ENCODE peak calls at places on chromosome 7, in ten cellular contexts. G, Y, Z, V, F, C, W, Q, R and O are unnamed samples.

GRCh38 chr7:108455833-108456677 is at the start of gene NRCAM:
- DNase-seq in Y (peak), G (no peak), W (peak), Z (no peak), R (peak), F (peak), Q (peak), V (peak), C (peak), O (peak)

GRCh38 chr7:46685051-46685450 is 764.0 kb upstream of the IGFBP3 start:
- DNase-seq in W (no peak), Z (no peak), Y (no peak), C (no peak), V (no peak), Q (no peak), F (no peak), R (no peak), G (no peak), O (no peak)

GRCh38 chr7:50589362-50589761 is 24.2 kb upstream of the DDC start:
- DNase-seq in Z (no peak), W (no peak), Q (no peak), Y (no peak), V (no peak), R (no peak), F (no peak), G (no peak), C (no peak), O (no peak)

GRCh38 chr7:67821116-67821515 is 824.5 kb downstream of the TYW1 start:
- DNase-seq in V (no peak), C (no peak), G (no peak), Y (no peak), Z (no peak), R (peak), W (no peak), F (no peak), Q (no peak), O (no peak)

GRCh38 chr7:123184271-123184670 is 15.5 kb downstream of the SLC13A1 start:
- DNase-seq in G (no peak), V (no peak), F (no peak), Z (no peak), C (no peak), W (no peak), R (no peak), Y (no peak), Q (no peak), O (no peak)

GRCh38 chr7:44210107-44210506 is 9.3 kb downstream of the YKT6 start:
- DNase-seq in C (peak), F (no peak), R (no peak), Y (no peak), W (no peak), V (no peak), G (no peak), Q (no peak), Z (no peak), O (no peak)

GRCh38 chr7:55363386-55364170 is 1.6 kb upstream of the LANCL2 start:
- DNase-seq in G (no peak), Q (no peak), Z (no peak), V (no peak), C (no peak), Y (no peak), F (no peak), W (no peak), R (no peak), O (no peak)

GRCh38 chr7:19772323-19772722 is 1.1 kb downstream of the TMEM196 start:
- DNase-seq in W (no peak), Z (no peak), C (no peak), V (no peak), F (no peak), G (no peak), Y (no peak), R (no peak), Q (no peak), O (no peak)

GRCh38 chr7:121195859-121196588 is 132.8 kb upstream of the WNT16 start:
- DNase-seq in Y (no peak), F (no peak), W (no peak), Z (no peak), V (no peak), G (no peak), C (no peak), Q (no peak), R (peak), O (no peak)

GRCh38 chr7:124349443-124349842 is 316.6 kb upstream of the TMEM229A start:
- DNase-seq in W (no peak), V (no peak), R (no peak), G (no peak), C (no peak), Y (no peak), Q (peak), F (no peak), Z (no peak), O (no peak)

GRCh38 chr7:45080958-45081669 is 7.7 kb downstream of the NACAD start:
- DNase-seq in G (peak), W (no peak), V (no peak), Q (no peak), Z (no peak), Y (no peak), F (no peak), C (peak), R (no peak), O (no peak)

GRCh38 chr7:4712371-4713182 is 30.5 kb downstream of the FOXK1 start:
- DNase-seq in Z (no peak), C (no peak), Y (peak), Q (no peak), V (peak), G (no peak), W (peak), R (peak), F (no peak), O (peak)

GRCh38 chr7:56028942-56029630 is 22.2 kb downstream of the PSPH start:
- DNase-seq in G (no peak), Y (no peak), W (peak), V (no peak), Q (no peak), R (peak), F (no peak), C (peak), Z (peak), O (no peak)

GRCh38 chr7:128863433-128863989 is 855 bp downstream of the ATP6V1F start:
- DNase-seq in Z (peak), F (no peak), W (peak), C (peak), G (no peak), Y (peak), R (peak), Q (peak), V (peak), O (peak)

GRCh38 chr7:66146701-66147100 is 32.1 kb downstream of the CRCP start:
- DNase-seq in G (no peak), W (no peak), F (no peak), Z (no peak), C (no peak), V (no peak), Q (no peak), Y (no peak), R (no peak), O (no peak)

GRCh38 chr7:27104244-27105149 is 2.0 kb upstream of the HOXA2 start:
- DNase-seq in R (peak), Z (no peak), Q (no peak), Y (no peak), V (no peak), G (no peak), W (no peak), F (no peak), C (no peak), O (no peak)

GRCh38 chr7:157348548-157348947 is 11.7 kb downstream of the DNAJB6 start:
- DNase-seq in Z (no peak), Q (no peak), C (no peak), W (no peak), Y (no peak), R (no peak), V (no peak), G (no peak), F (no peak), O (no peak)

GRCh38 chr7:28629216-28629848 is 217.0 kb downstream of the CREB5 start:
- DNase-seq in F (no peak), C (no peak), V (no peak), G (no peak), Y (no peak), Z (no peak), R (peak), Q (no peak), W (no peak), O (no peak)

GRCh38 chr7:130875265-130875741 is 141.3 kb upstream of the KLF14 start:
- DNase-seq in C (peak), G (no peak), Q (peak), Z (no peak), R (peak), F (peak), W (no peak), Y (peak), V (peak), O (peak)

GRCh38 chr7:80520199-80520598 is 8.3 kb upstream of the GNAT3 start:
- DNase-seq in Z (no peak), R (no peak), F (no peak), W (peak), Q (no peak), V (no peak), Y (no peak), G (no peak), C (no peak), O (no peak)

GRCh38 chr7:105462765-105463164 is 59.3 kb downstream of the PUS7 start:
- DNase-seq in W (no peak), Q (no peak), C (no peak), G (no peak), Z (no peak), F (no peak), Y (no peak), V (no peak), R (no peak), O (no peak)

GRCh38 chr7:44072364-44073231 is 7.2 kb upstream of the PGAM2 start:
- DNase-seq in C (peak), F (peak), V (peak), R (peak), Y (peak), Z (peak), W (peak), G (peak), Q (peak), O (peak)

GRCh38 chr7:55158541-55158940 is 139.7 kb downstream of the EGFR start:
- DNase-seq in C (no peak), Y (no peak), R (peak), Q (no peak), Z (no peak), W (peak), F (no peak), G (no peak), V (no peak), O (no peak)

GRCh38 chr7:1512781-1513656 is 8.8 kb upstream of the INTS1 start:
- DNase-seq in C (peak), Y (no peak), R (peak), G (peak), W (peak), Z (no peak), V (peak), F (peak), Q (peak), O (peak)

GRCh38 chr7:130385600-130386066 is 5.3 kb downstream of the CPA1 start:
- DNase-seq in W (no peak), V (no peak), Z (no peak), F (no peak), R (no peak), Y (no peak), C (no peak), Q (no peak), G (no peak), O (no peak)

GRCh38 chr7:79453266-79453557 is 255 bp downstream of the MAGI2 start:
- DNase-seq in Z (no peak), Y (no peak), G (no peak), R (no peak), C (no peak), W (no peak), V (peak), Q (no peak), F (no peak), O (peak)

GRCh38 chr7:40673285-40673684 is 538.5 kb downstream of the SUGCT start:
- DNase-seq in G (no peak), W (no peak), Y (no peak), Q (peak), F (no peak), Z (peak), V (no peak), R (peak), C (no peak), O (no peak)

GRCh38 chr7:116571037-116571436 is 46.2 kb downstream of the CAV1 start:
- DNase-seq in Z (no peak), R (peak), Q (peak), W (peak), Y (no peak), C (no peak), F (no peak), G (no peak), V (no peak), O (no peak)

GRCh38 chr7:18020138-18020715 is 7.4 kb downstream of the PRPS1L1 start:
- DNase-seq in G (no peak), Q (no peak), Y (no peak), F (no peak), R (peak), Z (no peak), V (no peak), C (no peak), W (no peak), O (no peak)

GRCh38 chr7:140176811-140177702 is at the start of gene KDM7A:
- DNase-seq in G (peak), V (peak), C (peak), Y (peak), Z (peak), W (peak), F (peak), Q (peak), R (peak), O (peak)

GRCh38 chr7:87218941-87219544 is 489 bp downstream of the TMEM243 start:
- DNase-seq in Y (peak), W (peak), C (no peak), Q (peak), G (peak), Z (no peak), F (peak), V (peak), R (peak), O (peak)

GRCh38 chr7:2659556-2660358 is 28.0 kb downstream of the TTYH3 start:
- DNase-seq in C (no peak), R (no peak), V (no peak), G (no peak), W (no peak), Y (no peak), Z (no peak), Q (no peak), F (no peak), O (no peak)

GRCh38 chr7:102318482-102318971 is 31.9 kb downstream of the SH2B2 start:
- DNase-seq in G (no peak), V (peak), W (peak), R (peak), Z (no peak), F (no peak), Q (peak), C (peak), Y (no peak), O (no peak)

GRCh38 chr7:156772725-156773124 is 120.3 kb downstream of the LMBR1 start:
- DNase-seq in V (no peak), G (no peak), F (no peak), Q (no peak), W (no peak), C (no peak), Y (no peak), R (no peak), Z (no peak), O (no peak)

DNA sequence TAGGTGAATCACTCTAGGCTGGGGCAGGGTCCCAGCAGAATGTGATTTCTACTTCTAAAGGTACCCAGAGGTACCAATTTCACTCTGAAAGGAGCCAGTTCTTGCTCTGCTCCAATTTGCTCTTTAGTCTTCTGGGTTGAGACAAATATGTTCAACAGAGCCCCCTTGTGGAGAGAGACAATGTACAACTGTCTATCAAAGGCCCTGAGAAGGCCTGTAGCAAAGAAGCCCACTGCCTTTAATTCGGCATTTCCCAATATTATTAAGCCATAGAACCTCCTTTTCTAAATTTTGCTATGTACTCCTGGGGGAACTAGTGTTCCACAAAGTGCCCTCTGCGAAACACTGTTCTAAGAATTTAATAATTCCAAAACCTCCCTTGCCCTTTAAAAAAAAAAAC is 161.0 kb upstream of the BMPER start:
- DNase-seq in W (no peak), V (no peak), Q (peak), C (no peak), R (no peak), F (no peak), G (no peak), Z (no peak), Y (no peak), O (peak)
- TF ChIP-seq CTCF in W (peak), V (peak), Q (peak), C (no peak), R (no peak), F (no peak), G (peak), Z (no peak), Y (peak), O (peak)

DNA sequence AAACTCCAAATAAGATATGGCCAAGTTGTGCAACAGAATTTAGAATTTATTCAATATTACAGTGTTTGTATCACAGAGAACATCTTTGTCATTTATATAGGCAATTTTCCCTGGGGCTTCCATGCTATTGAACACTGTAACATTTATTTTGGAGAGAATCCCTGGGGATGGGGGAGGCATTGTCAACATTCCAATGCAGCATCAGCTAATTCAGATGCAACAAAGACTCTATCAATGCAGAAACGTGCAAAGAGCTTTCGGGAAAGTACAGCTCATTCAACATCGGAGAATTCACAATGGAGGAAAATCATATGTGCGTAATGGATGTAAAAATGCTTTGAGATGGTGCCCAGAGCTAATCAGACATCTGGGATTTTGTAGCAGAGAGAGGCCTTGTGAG is 28.2 kb upstream of the FIS1 start:
- DNase-seq in G (no peak), W (no peak), Y (no peak), R (no peak), C (no peak), F (no peak), V (no peak), Q (no peak), Z (no peak), O (no peak)
- TF ChIP-seq CTCF in G (no peak), W (no peak), Y (no peak), R (no peak), C (no peak), F (no peak), V (no peak), Q (no peak), Z (no peak), O (no peak)

DNA sequence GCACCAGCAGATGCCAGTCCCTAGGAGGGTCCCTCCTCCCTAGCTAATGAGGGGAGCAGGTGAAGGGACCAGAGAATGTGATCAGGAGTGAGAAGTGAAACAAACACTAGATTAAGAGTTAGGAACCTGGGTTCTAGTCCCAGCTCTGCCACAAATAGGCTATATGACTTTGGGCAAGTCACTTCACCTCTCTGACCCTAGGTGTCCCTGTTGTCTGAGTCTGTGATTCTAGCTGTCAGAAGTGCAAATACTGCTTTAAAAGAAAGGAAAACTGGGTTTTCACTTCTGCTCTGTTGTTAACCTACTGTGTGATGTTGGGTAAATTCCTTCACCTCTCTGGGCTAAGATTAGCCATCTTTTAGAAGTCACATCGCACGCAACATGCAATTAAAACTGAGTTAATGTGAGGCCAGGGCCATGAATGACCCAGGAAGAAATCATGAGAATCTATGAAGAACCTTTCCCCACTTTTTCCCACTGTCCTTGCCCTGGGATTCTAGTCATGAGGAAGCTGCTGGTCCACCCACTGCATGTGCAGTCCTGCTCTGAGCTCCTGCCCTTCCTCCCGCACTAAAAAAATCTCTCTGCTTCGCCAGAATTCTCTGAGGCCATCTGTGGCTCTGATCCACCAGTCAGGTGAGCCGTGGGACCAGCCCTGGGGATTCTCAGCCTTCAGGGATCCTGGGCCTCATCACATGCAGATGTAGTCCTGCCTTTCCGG is 181.8 kb downstream of the PLXNA4 start:
- DNase-seq in Q (peak), G (no peak), Z (no peak), Y (no peak), R (no peak), W (peak), V (no peak), C (no peak), F (no peak), O (peak)
- TF ChIP-seq CTCF in Q (peak), G (no peak), Z (no peak), Y (peak), R (no peak), W (no peak), V (peak), C (no peak), F (peak), O (no peak)

GRCh38 chr7:8277394-8277982 is 15.5 kb upstream of the ICA1 start:
- DNase-seq in C (no peak), F (no peak), Z (no peak), V (peak), G (no peak), R (no peak), W (no peak), Q (peak), Y (no peak), O (no peak)
- TF ChIP-seq CTCF in C (peak), F (no peak), Z (no peak), V (peak), G (no peak), R (no peak), W (peak), Q (peak), Y (peak), O (no peak)

GRCh38 chr7:99061001-99061779 is 82.7 kb downstream of the SMURF1 start:
- DNase-seq in Y (no peak), G (no peak), Z (no peak), W (no peak), C (no peak), Q (no peak), F (no peak), V (no peak), R (no peak), O (no peak)
- TF ChIP-seq CTCF in Y (no peak), G (no peak), Z (no peak), W (no peak), C (no peak), Q (no peak), F (no peak), V (no peak), R (no peak), O (no peak)

GRCh38 chr7:74164985-74165456 is 9.1 kb upstream of the EIF4H start:
- DNase-seq in Y (no peak), W (no peak), R (peak), Z (no peak), Q (no peak), G (no peak), V (no peak), F (no peak), C (no peak), O (no peak)
- TF ChIP-seq CTCF in Y (peak), W (peak), R (peak), Z (peak), Q (peak), G (peak), V (peak), F (peak), C (peak), O (peak)

DNA sequence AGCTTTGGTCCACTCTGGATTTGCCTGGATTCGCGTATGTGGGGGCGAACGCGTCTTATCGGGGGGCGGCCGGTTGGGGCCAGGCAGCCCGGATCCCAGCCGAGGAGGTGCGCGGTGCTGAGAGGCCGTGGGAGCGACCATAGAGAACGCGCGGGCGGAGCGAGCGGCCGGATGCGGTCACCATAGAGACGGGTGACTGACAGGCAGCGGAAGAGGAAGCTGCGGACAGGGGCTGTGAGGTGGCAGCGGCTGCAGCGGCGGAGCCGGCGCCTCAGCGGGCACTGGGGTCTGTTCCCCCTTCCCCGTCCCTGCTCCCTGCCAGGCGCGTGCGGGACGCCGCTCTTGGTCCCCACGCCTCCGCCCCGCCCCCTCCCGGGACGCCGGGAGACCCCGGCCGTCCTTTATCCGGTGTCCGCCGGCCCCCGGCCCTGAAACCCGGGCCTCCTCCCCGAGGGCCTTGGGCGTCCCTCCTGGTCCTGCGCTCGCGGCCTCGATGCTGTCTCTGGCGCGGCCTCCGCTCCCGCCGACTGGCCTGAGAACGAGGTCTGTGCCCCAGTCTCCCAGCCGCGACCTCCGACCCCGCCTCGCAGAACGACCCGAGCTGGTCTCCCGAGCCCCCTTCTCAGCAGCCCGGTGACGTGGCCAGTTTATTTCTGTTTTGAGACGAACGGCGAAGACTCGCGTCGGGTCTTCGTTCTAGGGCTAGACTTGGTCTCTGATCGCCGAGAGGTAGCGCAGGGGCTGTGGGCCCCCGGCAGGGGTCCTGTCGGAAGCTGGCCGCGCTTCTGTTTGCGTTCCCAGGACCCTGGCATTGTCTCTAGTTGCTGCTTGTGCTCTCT is at the start of gene CHPF2:
- DNase-seq in C (peak), G (peak), R (peak), W (peak), F (peak), Y (peak), Q (peak), Z (peak), V (peak), O (peak)
- TF ChIP-seq CTCF in C (no peak), G (no peak), R (no peak), W (no peak), F (no peak), Y (no peak), Q (no peak), Z (no peak), V (no peak), O (no peak)